ENCODE peak calls at places on chromosomes 16 and 17, in five cellular contexts. One of them, this sample, is unnamed.
A peak's percentile ranks its signal among the peaks of the same experiment; 100 is the strongest.

GRCh38 chr17:36892112-36892838 is 45.0 kb upstream of the LHX1 start:
- DNase-seq in mammary epithelial cell: no peak
- DNase-seq in GM12878: no peak
- DNase-seq in H9: no peak
- DNase-seq in OCI-LY7: no peak
- DNase-seq in this sample: no peak

GRCh38 chr16:49021136-49021535 is 260.5 kb downstream of the CBLN1 start:
- DNase-seq in H9: no peak
- DNase-seq in GM12878: no peak
- DNase-seq in mammary epithelial cell: peak; percentile 72
- DNase-seq in OCI-LY7: no peak
- DNase-seq in this sample: no peak

GRCh38 chr16:85664580-85665372 is 24.0 kb downstream of the GINS2 start:
- DNase-seq in mammary epithelial cell: no peak
- DNase-seq in OCI-LY7: no peak
- DNase-seq in H9: no peak
- DNase-seq in GM12878: no peak
- DNase-seq in this sample: peak; percentile 9

GRCh38 chr16:22424161-22424937 is 49.9 kb upstream of the CDR2 start:
- DNase-seq in H9: no peak
- DNase-seq in OCI-LY7: no peak
- DNase-seq in GM12878: no peak
- DNase-seq in mammary epithelial cell: no peak
- DNase-seq in this sample: peak; percentile 59

GRCh38 chr16:85029413-85029794 is 1.8 kb downstream of the KIAA0513 start:
- DNase-seq in H9: no peak
- DNase-seq in GM12878: peak; percentile 20
- DNase-seq in mammary epithelial cell: peak; percentile 87
- DNase-seq in OCI-LY7: no peak
- DNase-seq in this sample: no peak

GRCh38 chr17:40303009-40303657 is 5.8 kb upstream of the RARA start:
- DNase-seq in H9: no peak
- DNase-seq in mammary epithelial cell: peak; percentile 45
- DNase-seq in GM12878: no peak
- DNase-seq in OCI-LY7: peak; percentile 60
- DNase-seq in this sample: no peak

GRCh38 chr17:31327534-31328526 is 6.4 kb upstream of the EVI2A start:
- DNase-seq in H9: no peak
- DNase-seq in OCI-LY7: no peak
- DNase-seq in mammary epithelial cell: peak; percentile 80
- DNase-seq in GM12878: no peak
- DNase-seq in this sample: no peak

GRCh38 chr16:86355951-86356350 is 154.4 kb upstream of the FOXF1 start:
- DNase-seq in OCI-LY7: no peak
- DNase-seq in mammary epithelial cell: peak; percentile 32
- DNase-seq in GM12878: no peak
- DNase-seq in H9: no peak
- DNase-seq in this sample: no peak

GRCh38 chr16:25771216-25771615 is 79.5 kb downstream of the HS3ST4 start:
- DNase-seq in OCI-LY7: no peak
- DNase-seq in GM12878: no peak
- DNase-seq in mammary epithelial cell: no peak
- DNase-seq in H9: no peak
- DNase-seq in this sample: no peak

DNA sequence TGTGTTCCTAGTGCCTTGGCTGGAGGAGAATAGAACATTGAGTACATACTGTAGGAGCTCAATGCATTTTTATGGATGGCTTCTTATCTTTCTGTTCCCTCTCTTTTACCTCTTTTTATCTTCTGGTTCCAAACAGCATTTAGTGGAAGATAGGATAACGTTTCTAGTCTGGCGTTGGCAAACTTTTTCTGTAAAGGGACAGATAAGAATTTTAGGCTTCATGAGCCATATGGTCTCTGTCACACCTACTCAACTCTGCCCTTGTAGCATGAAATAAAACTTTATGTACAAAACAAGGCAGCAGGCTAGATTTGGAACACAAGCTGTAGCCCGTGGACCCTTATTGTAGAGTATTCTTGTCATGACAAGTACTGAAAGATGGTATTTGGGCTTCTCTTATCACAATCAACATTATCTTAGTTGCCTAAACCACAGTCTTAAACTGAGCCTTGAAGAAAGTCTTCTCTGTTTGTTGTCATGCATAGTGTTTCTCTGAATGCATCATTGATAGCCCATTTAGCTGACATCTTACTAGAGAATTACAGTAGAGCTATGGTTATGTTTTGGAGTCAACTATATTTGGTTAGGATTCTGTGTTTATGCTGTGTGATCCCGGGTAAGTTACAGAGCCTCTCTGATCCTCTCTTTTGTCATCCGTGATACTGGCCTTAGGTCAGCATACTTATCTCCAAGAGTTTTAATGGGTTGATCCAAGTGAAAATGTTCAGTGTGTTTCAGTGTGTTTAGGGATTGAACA is 80.2 kb downstream of the HS3ST4 start:
- DNase-seq in GM12878: no peak
- DNase-seq in OCI-LY7: no peak
- DNase-seq in mammary epithelial cell: no peak
- DNase-seq in H9: no peak
- DNase-seq in this sample: no peak
- H3K27ac ChIP-seq in GM12878: no peak overlapping the region
- H3K27ac ChIP-seq in OCI-LY7: no peak overlapping the region
- H3K27ac ChIP-seq in mammary epithelial cell: no peak overlapping the region
- H3K27ac ChIP-seq in H9: no peak overlapping the region
- H3K27ac ChIP-seq in this sample: no peak overlapping the region

DNA sequence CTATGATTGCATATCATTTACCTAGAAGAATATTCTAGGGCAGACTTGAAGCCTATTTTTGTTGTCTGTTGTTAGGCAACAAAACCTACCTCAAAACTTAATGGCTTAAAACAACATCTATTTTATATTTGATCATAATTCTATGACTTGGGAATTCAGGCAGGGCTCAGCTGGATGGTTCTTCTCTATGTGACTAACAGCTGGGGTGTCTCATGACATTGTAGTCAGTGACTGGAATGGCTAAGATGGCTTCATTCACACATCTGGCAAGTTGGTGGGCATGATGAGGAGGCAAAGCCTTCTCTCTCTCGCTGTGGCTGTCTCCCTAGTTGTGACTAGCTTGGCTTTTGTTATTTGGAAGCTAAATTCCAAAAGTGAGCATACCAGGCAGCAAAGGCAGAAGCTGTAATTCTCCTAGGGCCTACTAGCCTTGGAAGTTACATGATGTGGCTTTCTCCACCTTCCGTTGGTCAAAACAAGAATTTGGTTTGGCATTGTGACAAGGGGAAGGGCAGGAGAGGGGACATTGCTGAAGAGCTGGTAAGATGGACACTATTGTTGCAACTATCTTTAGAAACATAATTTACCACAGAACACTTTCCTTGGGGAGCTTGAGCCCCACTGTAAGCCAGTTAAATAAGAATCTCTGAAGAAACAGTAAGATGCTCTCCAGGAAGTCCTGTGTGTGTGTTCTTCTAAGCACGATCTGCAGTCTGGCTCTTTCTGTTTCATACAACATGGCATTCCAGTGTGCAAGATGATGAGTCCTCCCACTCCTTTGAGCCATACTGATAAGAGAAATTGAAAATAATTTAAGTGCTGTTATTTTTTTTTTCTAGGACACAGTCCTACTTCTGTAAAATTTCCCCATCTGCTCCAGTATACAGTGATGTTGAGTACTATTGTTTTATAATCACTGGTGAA is 39.5 kb downstream of the ZNRF1 start:
- DNase-seq in H9: no peak
- DNase-seq in GM12878: no peak
- DNase-seq in mammary epithelial cell: no peak
- DNase-seq in OCI-LY7: no peak
- DNase-seq in this sample: no peak
- H3K9me3 ChIP-seq in H9: no peaks in the 10 kb centered on the region
- H3K9me3 ChIP-seq in GM12878: peaks cover 9% of the 10 kb centered on the region
- H3K9me3 ChIP-seq in mammary epithelial cell: peaks cover 9% of the 10 kb centered on the region
- H3K9me3 ChIP-seq in OCI-LY7: peaks cover 11% of the 10 kb centered on the region
- H3K9me3 ChIP-seq in this sample: no peaks in the 10 kb centered on the region

GRCh38 chr17:17780941-17781590 is 55.7 kb downstream of the SREBF1 start:
- DNase-seq in mammary epithelial cell: no peak
- DNase-seq in H9: peak; percentile 95
- DNase-seq in GM12878: no peak
- DNase-seq in OCI-LY7: no peak
- DNase-seq in this sample: no peak
- H3K4me1 ChIP-seq in mammary epithelial cell: peaks cover 45% of the 10 kb centered on the region
- H3K4me1 ChIP-seq in H9: no peaks in the 10 kb centered on the region
- H3K4me1 ChIP-seq in GM12878: peaks cover 11% of the 10 kb centered on the region
- H3K4me1 ChIP-seq in OCI-LY7: peaks cover 60% of the 10 kb centered on the region
- H3K4me1 ChIP-seq in this sample: peaks cover 30% of the 10 kb centered on the region

GRCh38 chr16:67280090-67281015 is 1.0 kb downstream of the PLEKHG4 start:
- DNase-seq in mammary epithelial cell: no peak
- DNase-seq in H9: no peak
- DNase-seq in GM12878: no peak
- DNase-seq in OCI-LY7: no peak
- DNase-seq in this sample: no peak
- H3K27ac ChIP-seq in mammary epithelial cell: no peak overlapping the region
- H3K27ac ChIP-seq in H9: no peak overlapping the region
- H3K27ac ChIP-seq in GM12878: no peak overlapping the region
- H3K27ac ChIP-seq in OCI-LY7: no peak overlapping the region
- H3K27ac ChIP-seq in this sample: no peak overlapping the region